ENCODE peak calls at places on chromosomes 5 and 9, in ten cellular contexts. H, I, O, T, U, G, N, E, K and Y are unnamed samples.

GRCh38 chr5:17796757-17797398 is 162.6 kb downstream of the TAF11L14 start:
- DNase-seq in N (peak), U (no peak), I (no peak), O (no peak), H (no peak), G (no peak), T (no peak), K (no peak), E (no peak), Y (no peak)

GRCh38 chr5:36300927-36301540 is 668 bp downstream of the RANBP3L start:
- DNase-seq in O (no peak), K (no peak), N (no peak), T (no peak), E (no peak), U (no peak), H (no peak), I (no peak), G (peak), Y (no peak)

GRCh38 chr9:128523199-128523925 is 18.8 kb downstream of the GLE1 start:
- DNase-seq in H (peak), I (peak), N (no peak), K (peak), E (no peak), U (no peak), T (peak), O (peak), G (no peak), Y (peak)

GRCh38 chr5:61630908-61631307 is 298.9 kb downstream of the ZSWIM6 start:
- DNase-seq in U (no peak), N (no peak), G (no peak), I (no peak), H (no peak), E (no peak), O (no peak), T (no peak), K (no peak), Y (no peak)

GRCh38 chr9:114697951-114698351 is 16.0 kb upstream of the TEX48 start:
- DNase-seq in K (no peak), O (no peak), G (no peak), N (no peak), U (peak), E (no peak), H (no peak), I (no peak), T (no peak), Y (no peak)

GRCh38 chr9:124784503-124784902 is 7.6 kb downstream of the OLFML2A start:
- DNase-seq in U (no peak), O (no peak), K (no peak), N (peak), H (no peak), T (no peak), I (no peak), G (no peak), E (no peak), Y (no peak)

GRCh38 chr5:145345883-145346282 is 489.3 kb downstream of the PRELID2 start:
- DNase-seq in H (no peak), I (no peak), N (peak), E (no peak), K (no peak), T (no peak), O (no peak), G (no peak), U (no peak), Y (no peak)

GRCh38 chr9:84189901-84190300 is 150.7 kb downstream of the SLC28A3 start:
- DNase-seq in U (no peak), N (no peak), G (no peak), H (no peak), T (no peak), K (no peak), E (no peak), I (no peak), O (no peak), Y (no peak)

GRCh38 chr9:109520475-109521132 is 22.5 kb upstream of the PTPN3 start:
- DNase-seq in N (peak), H (peak), T (peak), E (peak), U (peak), O (peak), I (peak), G (peak), K (peak), Y (peak)

GRCh38 chr9:129058965-129059795 is 21.7 kb upstream of the DOLPP1 start:
- DNase-seq in I (no peak), O (no peak), G (no peak), N (no peak), U (no peak), E (no peak), T (no peak), K (no peak), H (no peak), Y (no peak)

GRCh38 chr5:155064580-155064979 is 51.0 kb downstream of the KIF4B start:
- DNase-seq in U (no peak), O (no peak), G (no peak), T (no peak), N (no peak), E (no peak), K (no peak), H (no peak), I (no peak), Y (no peak)

GRCh38 chr9:84504360-84504759 is 163.8 kb upstream of the SLC28A3 start:
- DNase-seq in E (no peak), I (no peak), G (no peak), K (no peak), H (no peak), O (no peak), T (no peak), N (peak), U (no peak), Y (no peak)

GRCh38 chr5:88671808-88672499 is 211.0 kb downstream of the MEF2C start:
- DNase-seq in K (peak), H (no peak), G (no peak), E (no peak), U (no peak), T (no peak), O (no peak), N (no peak), I (no peak), Y (no peak)

GRCh38 chr9:107650995-107651394 is 161.4 kb upstream of the KLF4 start:
- DNase-seq in G (no peak), E (no peak), I (no peak), K (no peak), N (no peak), T (no peak), U (no peak), O (no peak), H (no peak), Y (no peak)